ENCODE peak calls at places on chromosomes 16 and 17, in ten cellular contexts. V is fibroblast of mammary gland, N is Caco-2, A is AG09319, H is tibial artery, Q is GM10248, F is thoracic aorta, Y is GM12864, J is lung, R is fibroblast of the aortic adventitia. D is an unnamed sample.

GRCh38 chr17:78419970-78420820 is 41.7 kb downstream of the PGS1 start:
- DNase-seq in V (no peak), N (no peak), A (no peak), H (no peak), Q (no peak), F (no peak), Y (no peak), J (no peak), R (peak), D (no peak)

GRCh38 chr17:44266402-44267164 is 1.4 kb downstream of the SLC4A1 start:
- DNase-seq in V (peak), N (no peak), A (no peak), H (no peak), Q (no peak), F (no peak), Y (no peak), J (no peak), R (peak), D (no peak)

GRCh38 chr16:77450790-77451487 is 16.1 kb upstream of the ADAMTS18 start:
- DNase-seq in V (no peak), N (no peak), A (no peak), H (no peak), Q (no peak), F (no peak), Y (no peak), J (no peak), R (no peak), D (no peak)

GRCh38 chr17:31540602-31541307 is 149.3 kb downstream of the RAB11FIP4 start:
- DNase-seq in V (no peak), N (no peak), A (no peak), H (no peak), Q (no peak), F (no peak), Y (no peak), J (no peak), R (no peak), D (no peak)

GRCh38 chr16:78984324-78984723 is 616.2 kb downstream of the MAF start:
- DNase-seq in V (no peak), N (no peak), A (no peak), H (no peak), Q (no peak), F (no peak), Y (no peak), J (no peak), R (no peak), D (peak)

GRCh38 chr16:68700120-68700519 is 37.0 kb upstream of the CDH1 start:
- DNase-seq in V (peak), N (no peak), A (no peak), H (no peak), Q (no peak), F (no peak), Y (no peak), J (no peak), R (no peak), D (no peak)

GRCh38 chr16:89324056-89325010 is 106.8 kb downstream of the ZNF778 start:
- DNase-seq in V (peak), N (no peak), A (no peak), H (no peak), Q (peak), F (no peak), Y (peak), J (no peak), R (peak), D (no peak)

GRCh38 chr17:65515959-65516948 is 45.2 kb downstream of the AXIN2 start:
- DNase-seq in V (no peak), N (peak), A (peak), H (no peak), Q (no peak), F (no peak), Y (no peak), J (peak), R (peak), D (no peak)

GRCh38 chr17:40071720-40072480 is 9.1 kb downstream of the THRA start:
- DNase-seq in V (no peak), N (no peak), A (no peak), H (peak), Q (no peak), F (peak), Y (no peak), J (peak), R (peak), D (peak)

GRCh38 chr17:2013994-2014317 is 11.2 kb downstream of the RTN4RL1 start:
- DNase-seq in V (no peak), N (no peak), A (no peak), H (no peak), Q (no peak), F (no peak), Y (no peak), J (no peak), R (no peak), D (no peak)

GRCh38 chr17:21165922-21166598 is 39.3 kb downstream of the DHRS7B start:
- DNase-seq in V (no peak), N (no peak), A (no peak), H (no peak), Q (no peak), F (no peak), Y (no peak), J (no peak), R (peak), D (no peak)

GRCh38 chr17:40058151-40058784 is 4.1 kb upstream of the MED24 start:
- DNase-seq in V (peak), N (no peak), A (no peak), H (no peak), Q (no peak), F (no peak), Y (no peak), J (no peak), R (peak), D (no peak)

GRCh38 chr16:2194166-2194834 is 2.1 kb downstream of the CASKIN1 start:
- DNase-seq in V (peak), N (no peak), A (no peak), H (no peak), Q (no peak), F (no peak), Y (no peak), J (no peak), R (peak), D (peak)

GRCh38 chr17:27940503-27940902 is 47.3 kb upstream of the LYRM9 start:
- DNase-seq in V (no peak), N (no peak), A (no peak), H (no peak), Q (no peak), F (no peak), Y (no peak), J (no peak), R (no peak), D (no peak)

GRCh38 chr17:13492351-13493122 is 109.2 kb downstream of the HS3ST3A1 start:
- DNase-seq in V (no peak), N (no peak), A (no peak), H (no peak), Q (no peak), F (no peak), Y (no peak), J (no peak), R (no peak), D (no peak)

GRCh38 chr17:45149669-45150603 is 1.7 kb downstream of the HEXIM1 start:
- DNase-seq in V (peak), N (peak), A (no peak), H (peak), Q (no peak), F (no peak), Y (no peak), J (peak), R (peak), D (peak)

GRCh38 chr16:69270831-69271230 is 40.3 kb upstream of the VPS4A start:
- DNase-seq in V (peak), N (no peak), A (no peak), H (no peak), Q (no peak), F (no peak), Y (no peak), J (no peak), R (peak), D (no peak)

GRCh38 chr17:48011405-48012150 is 26.0 kb downstream of the COPZ2 start:
- DNase-seq in V (peak), N (peak), A (no peak), H (no peak), Q (peak), F (no peak), Y (no peak), J (no peak), R (peak), D (peak)

GRCh38 chr17:56786989-56787482 is 46.7 kb downstream of the C17orf67 start:
- DNase-seq in V (peak), N (no peak), A (peak), H (no peak), Q (no peak), F (no peak), Y (peak), J (no peak), R (peak), D (peak)

GRCh38 chr16:54265558-54266213 is 20.9 kb downstream of the IRX3 start:
- DNase-seq in V (peak), N (no peak), A (no peak), H (no peak), Q (no peak), F (no peak), Y (no peak), J (no peak), R (no peak), D (no peak)

GRCh38 chr17:13395872-13396271 is 205.9 kb downstream of the HS3ST3A1 start:
- DNase-seq in V (peak), N (no peak), A (peak), H (no peak), Q (no peak), F (no peak), Y (no peak), J (no peak), R (peak), D (no peak)

GRCh38 chr17:13947499-13947898 is 121.8 kb upstream of the COX10 start:
- DNase-seq in V (no peak), N (no peak), A (no peak), H (no peak), Q (no peak), F (no peak), Y (no peak), J (no peak), R (peak), D (no peak)

GRCh38 chr17:31417051-31417792 is 25.7 kb downstream of the RAB11FIP4 start:
- DNase-seq in V (no peak), N (no peak), A (no peak), H (no peak), Q (no peak), F (no peak), Y (no peak), J (no peak), R (no peak), D (no peak)

GRCh38 chr16:88376053-88376834 is 6.5 kb upstream of the ZNF469 start:
- DNase-seq in V (no peak), N (no peak), A (no peak), H (no peak), Q (no peak), F (no peak), Y (no peak), J (no peak), R (no peak), D (no peak)

GRCh38 chr16:87131996-87132345 is 185.2 kb downstream of the C16orf95 start:
- DNase-seq in V (no peak), N (no peak), A (no peak), H (no peak), Q (no peak), F (no peak), Y (no peak), J (no peak), R (no peak), D (no peak)

GRCh38 chr16:67548265-67549126 is 13.8 kb upstream of the CTCF start:
- DNase-seq in V (no peak), N (no peak), A (no peak), H (no peak), Q (peak), F (no peak), Y (no peak), J (no peak), R (no peak), D (no peak)

GRCh38 chr16:35154627-35155026 is 1695.2 kb downstream of the TP53TG3F start:
- DNase-seq in V (no peak), N (no peak), A (no peak), H (no peak), Q (no peak), F (no peak), Y (no peak), J (no peak), R (no peak), D (no peak)

GRCh38 chr16:84460406-84461028 is 43.9 kb downstream of the MEAK7 start:
- DNase-seq in V (no peak), N (no peak), A (no peak), H (no peak), Q (no peak), F (no peak), Y (no peak), J (no peak), R (no peak), D (no peak)

GRCh38 chr16:80569440-80570105 is 28.8 kb downstream of the DYNLRB2 start:
- DNase-seq in V (peak), N (peak), A (no peak), H (no peak), Q (peak), F (no peak), Y (peak), J (no peak), R (peak), D (peak)

GRCh38 chr16:67940436-67941089 is 3.4 kb downstream of the LCAT start:
- DNase-seq in V (no peak), N (no peak), A (no peak), H (no peak), Q (no peak), F (no peak), Y (no peak), J (no peak), R (no peak), D (no peak)

GRCh38 chr16:86508028-86508946 is 2.0 kb upstream of the FOXF1 start:
- DNase-seq in V (no peak), N (no peak), A (no peak), H (no peak), Q (no peak), F (no peak), Y (no peak), J (no peak), R (no peak), D (no peak)

GRCh38 chr16:9003322-9003721 is 39.6 kb upstream of the USP7 start:
- DNase-seq in V (no peak), N (peak), A (no peak), H (no peak), Q (no peak), F (no peak), Y (no peak), J (no peak), R (no peak), D (peak)

GRCh38 chr16:2048116-2048543 is 345 bp downstream of the TSC2 start:
- DNase-seq in V (no peak), N (no peak), A (no peak), H (no peak), Q (no peak), F (no peak), Y (no peak), J (no peak), R (peak), D (no peak)

GRCh38 chr17:44133918-44134476 is 7.7 kb upstream of the HROB start:
- DNase-seq in V (no peak), N (no peak), A (no peak), H (no peak), Q (no peak), F (no peak), Y (no peak), J (no peak), R (no peak), D (no peak)

GRCh38 chr16:9139965-9140364 is 48.5 kb downstream of the HAPSTR1 start:
- DNase-seq in V (peak), N (peak), A (no peak), H (no peak), Q (peak), F (no peak), Y (peak), J (no peak), R (peak), D (peak)

GRCh38 chr17:71809537-71809936 is 311.3 kb upstream of the SOX9 start:
- DNase-seq in V (no peak), N (no peak), A (no peak), H (no peak), Q (no peak), F (no peak), Y (no peak), J (no peak), R (no peak), D (no peak)

GRCh38 chr16:66787427-66787826 is 14.0 kb downstream of the TERB1 start:
- DNase-seq in V (no peak), N (no peak), A (no peak), H (no peak), Q (no peak), F (no peak), Y (no peak), J (no peak), R (no peak), D (no peak)

DNA sequence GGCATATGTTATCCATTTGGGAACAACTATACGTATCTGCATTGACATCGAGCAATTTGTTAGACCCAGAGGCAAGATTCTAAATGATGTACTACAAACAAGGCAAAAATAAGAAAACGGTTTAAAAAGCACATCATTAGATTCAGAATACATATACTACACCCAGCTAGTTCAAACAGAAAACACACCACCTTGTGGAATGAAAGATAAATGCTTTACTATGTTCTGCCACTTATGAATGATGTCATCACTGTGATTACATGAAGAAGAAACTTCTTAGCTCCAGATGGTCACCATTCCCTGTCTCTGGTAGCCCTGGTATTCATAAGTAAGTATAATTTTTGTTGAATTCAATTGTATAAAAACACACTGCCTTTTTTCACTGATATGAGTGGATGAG is 7.8 kb downstream of the NACA2 start:
- DNase-seq in V (peak), N (peak), A (no peak), H (no peak), Q (peak), F (no peak), Y (no peak), J (no peak), R (peak), D (no peak)
- TF ChIP-seq CTCF in V (peak), N (no peak), A (peak), H (no peak), Q (peak), F (no peak), Y (peak), J (no peak), R (peak), D (no peak)

GRCh38 chr17:67016039-67016762 is 28.2 kb upstream of the CACNG1 start:
- DNase-seq in V (no peak), N (no peak), A (no peak), H (no peak), Q (no peak), F (no peak), Y (no peak), J (no peak), R (no peak), D (no peak)
- TF ChIP-seq CTCF in V (no peak), N (no peak), A (no peak), H (no peak), Q (no peak), F (no peak), Y (peak), J (no peak), R (no peak), D (no peak)

DNA sequence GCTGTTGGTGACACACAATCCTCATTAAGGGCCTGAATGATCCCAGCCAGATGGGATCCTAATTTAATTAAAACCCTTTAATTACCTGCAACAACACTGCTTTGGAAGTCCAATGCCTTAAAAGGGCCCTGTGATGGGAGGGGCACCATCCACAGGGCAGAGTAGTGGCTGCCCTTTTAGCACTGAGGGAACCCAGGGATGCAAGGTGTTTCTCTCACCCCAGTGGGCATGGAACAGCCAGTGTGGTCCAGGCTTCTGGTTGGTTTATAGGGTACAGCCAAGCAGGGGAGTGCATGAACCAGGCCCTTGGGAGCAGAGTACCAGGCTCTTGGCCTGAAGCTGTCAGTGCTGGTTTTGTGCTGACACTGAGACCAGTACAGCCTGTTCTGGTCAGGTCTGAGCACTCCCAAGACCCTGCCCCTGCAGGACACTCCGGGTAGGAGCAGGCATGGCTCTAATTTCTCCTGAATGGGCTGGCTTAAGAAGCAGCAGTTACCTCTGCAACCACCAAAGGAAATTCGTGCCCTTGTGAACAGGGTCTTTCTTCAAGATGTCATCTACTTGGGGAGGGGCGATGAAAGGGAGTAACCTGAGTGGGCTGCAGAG is 9.9 kb downstream of the NXPH3 start:
- DNase-seq in V (no peak), N (peak), A (no peak), H (no peak), Q (no peak), F (no peak), Y (no peak), J (no peak), R (no peak), D (peak)
- TF ChIP-seq CTCF in V (peak), N (peak), A (no peak), H (no peak), Q (no peak), F (peak), Y (peak), J (no peak), R (peak), D (peak)

GRCh38 chr17:29567362-29568330 is 809 bp upstream of the ABHD15 start:
- DNase-seq in V (no peak), N (peak), A (no peak), H (peak), Q (peak), F (no peak), Y (no peak), J (peak), R (peak), D (peak)

GRCh38 chr17:29563816-29564215 is 3.0 kb downstream of the ABHD15 start:
- DNase-seq in V (no peak), N (no peak), A (no peak), H (no peak), Q (no peak), F (no peak), Y (no peak), J (peak), R (no peak), D (no peak)

GRCh38 chr17:29568331-29569244 is at the start of gene TP53I13:
- DNase-seq in V (peak), N (peak), A (peak), H (peak), Q (peak), F (no peak), Y (no peak), J (peak), R (peak), D (peak)

GRCh38 chr17:29566473-29567361 is at the start of gene ABHD15:
- DNase-seq in V (peak), N (peak), A (peak), H (peak), Q (peak), F (no peak), Y (no peak), J (peak), R (peak), D (peak)

DNA sequence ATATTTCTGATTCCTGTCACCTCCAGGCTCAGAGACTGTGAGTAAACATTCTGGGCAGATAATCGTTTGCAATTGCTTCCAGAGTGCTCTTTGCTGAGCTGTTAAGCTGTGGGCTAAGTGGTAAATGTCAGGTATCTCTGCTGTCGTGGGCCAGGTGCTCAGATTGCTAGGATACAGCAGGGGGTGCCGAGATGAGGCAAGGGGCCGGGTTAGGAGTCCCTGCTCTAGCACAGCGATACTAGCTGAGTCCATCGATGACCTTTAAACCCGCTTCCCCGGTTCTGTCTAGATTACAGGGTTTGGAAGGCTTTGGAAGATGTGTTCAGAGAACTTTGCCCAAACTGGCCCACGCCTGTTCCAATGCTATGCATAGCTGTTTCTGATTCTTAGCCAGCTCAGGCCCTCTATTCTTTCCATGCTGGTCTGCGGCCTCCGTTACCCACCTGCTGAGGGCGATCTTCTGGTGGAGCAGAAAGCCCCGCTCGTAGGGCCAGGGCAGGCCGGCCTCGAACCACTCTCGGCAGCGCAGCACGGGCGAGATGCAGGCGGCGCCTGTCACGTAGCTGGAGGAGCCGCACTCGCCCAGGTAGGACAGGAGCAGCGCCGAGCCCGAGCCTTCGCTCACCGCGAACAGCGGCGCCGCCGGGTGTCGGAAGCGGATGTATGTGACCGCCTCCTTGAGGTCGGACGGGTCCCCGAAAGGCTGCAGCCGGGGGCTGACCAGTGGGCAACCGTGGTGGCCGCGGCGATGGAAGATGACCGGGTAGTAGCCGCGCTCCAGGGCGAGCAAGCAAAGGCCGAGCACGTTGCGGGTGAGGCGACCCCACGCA is 979 bp downstream of the ABHD15 start:
- DNase-seq in V (no peak), N (peak), A (no peak), H (no peak), Q (peak), F (no peak), Y (no peak), J (peak), R (no peak), D (peak)
- TF ChIP-seq CTCF in V (peak), N (peak), A (no peak), H (no peak), Q (peak), F (no peak), Y (peak), J (no peak), R (no peak), D (peak)

D was measured in Calu3.